ENCODE peak calls at places on chromosomes 3 and 15, in eight cellular contexts. D is MCF 10A; B is CD14-positive monocyte; U is T follicular helper cell; Q is epithelial cell of esophagus; S is cardiac muscle cell; N is stimulated activated CD4-positive, alpha-beta T cell treated with anti-CD3 and anti-CD28 coated beads, Interleukin-12 subunit alpha, Interleukin-12 subunit beta, amount 100 ng/mL, for 24 hours; Z is GM10248. A is an unnamed sample.

GRCh38 chr15:62075595-62076279 is 9.0 kb downstream of the C2CD4A start:
- DNase-seq in Z (no peak), Q (peak; percentile 97), N (no peak), S (no peak), D (peak; percentile 81), B (no peak), U (no peak), A (no peak)

GRCh38 chr3:46719735-46720271 is 2.1 kb upstream of the PRSS50 start:
- DNase-seq in Q (no peak), Z (no peak), U (no peak), S (no peak), D (no peak), N (no peak), B (no peak), A (no peak)

GRCh38 chr3:167837430-167837829 is 101.9 kb downstream of the SERPINI1 start:
- DNase-seq in D (peak; percentile 25), U (no peak), Z (no peak), N (no peak), S (no peak), B (no peak), Q (peak; percentile 23), A (no peak)

GRCh38 chr3:183968846-183969245 is 48.8 kb downstream of the ABCC5 start:
- DNase-seq in U (no peak), N (no peak), S (no peak), Q (no peak), Z (no peak), D (no peak), B (no peak), A (no peak)

GRCh38 chr15:55954862-55955605 is 38.4 kb downstream of the NEDD4 start:
- DNase-seq in N (no peak), D (no peak), U (no peak), B (no peak), Q (no peak), S (no peak), Z (no peak), A (no peak)

GRCh38 chr15:74964794-74965193 is 8.2 kb upstream of the RPP25 start:
- DNase-seq in Q (peak; percentile 61), D (peak; percentile 39), U (no peak), B (no peak), S (no peak), N (no peak), Z (no peak), A (peak; percentile 37)

GRCh38 chr3:115325539-115325938 is 178.5 kb upstream of the ZBTB20 start:
- DNase-seq in Z (no peak), Q (peak; percentile 75), N (no peak), U (no peak), S (peak; percentile 89), B (no peak), D (peak; percentile 65), A (peak; percentile 55)

GRCh38 chr15:73926191-73927002 is at the start of gene LOXL1:
- DNase-seq in B (peak; percentile 67), N (no peak), Q (peak; percentile 83), D (peak; percentile 53), U (no peak), Z (no peak), S (peak; percentile 84), A (peak; percentile 68)

GRCh38 chr3:77414881-77415280 is 375.0 kb downstream of the ROBO2 start:
- DNase-seq in U (no peak), Z (no peak), D (no peak), N (no peak), S (no peak), B (no peak), Q (no peak), A (no peak)

GRCh38 chr15:101357333-101357732 is 62.3 kb upstream of the SNRPA1 start:
- DNase-seq in D (no peak), Z (no peak), S (peak; percentile 17), N (no peak), U (no peak), Q (peak; percentile 41), B (no peak), A (no peak)

GRCh38 chr3:46110701-46111493 is 83.6 kb upstream of the XCR1 start:
- DNase-seq in S (no peak), Z (no peak), N (no peak), D (peak; percentile 99), Q (peak; percentile 51), B (peak; percentile 94), U (no peak), A (no peak)

GRCh38 chr3:71102111-71103039 is 481.2 kb downstream of the FOXP1 start:
- DNase-seq in Z (no peak), B (no peak), U (no peak), S (no peak), Q (peak; percentile 77), D (peak; percentile 43), N (no peak), A (no peak)

GRCh38 chr15:25170781-25171110 is 216.0 kb downstream of the SNRPN start:
- DNase-seq in S (no peak), B (peak; percentile 39), Z (no peak), U (no peak), N (no peak), D (no peak), Q (no peak), A (no peak)